ENCODE peak calls at places on chromosomes 11 and 22, in seven cellular contexts. C is MM.1S, K is neural progenitor cell, Q is GM23248, V is GM23338, B is OCI-LY7, Z is hepatocyte. R is an unnamed sample.

GRCh38 chr11:36363361-36364272 is 67.5 kb downstream of the PRR5L start:
- DNase-seq in Z (peak), V (peak), C (peak), B (peak), K (peak), Q (peak), R (no peak)

GRCh38 chr11:83008581-83008923 is 63.1 kb downstream of the RAB30 start:
- DNase-seq in Z (no peak), C (no peak), B (no peak), Q (peak), K (no peak), V (no peak), R (no peak)

GRCh38 chr22:24819941-24820461 is 14.0 kb downstream of the SGSM1 start:
- DNase-seq in B (no peak), K (no peak), V (no peak), Q (peak), C (no peak), Z (peak), R (peak)

GRCh38 chr11:70270877-70271634 is 566 bp downstream of the PPFIA1 start:
- DNase-seq in B (peak), V (peak), K (peak), Z (peak), C (peak), Q (peak), R (peak)

GRCh38 chr11:77191429-77191822 is 63.4 kb downstream of the MYO7A start:
- DNase-seq in V (no peak), K (no peak), Q (peak), Z (no peak), C (no peak), B (no peak), R (no peak)

GRCh38 chr22:44373234-44373633 is 60.5 kb upstream of the SHISAL1 start:
- DNase-seq in K (no peak), C (no peak), Q (no peak), V (no peak), B (no peak), Z (no peak), R (no peak)

GRCh38 chr11:108241370-108242037 is 18.6 kb downstream of the ATM start:
- DNase-seq in K (no peak), Q (no peak), V (no peak), B (no peak), Z (no peak), C (no peak), R (no peak)

GRCh38 chr22:27274770-27275449 is 526.6 kb downstream of the MN1 start:
- DNase-seq in Q (peak), K (no peak), B (no peak), C (no peak), Z (no peak), V (no peak), R (no peak)

GRCh38 chr22:21446827-21447690 is 20.1 kb upstream of the TMEM191C start:
- DNase-seq in C (no peak), V (no peak), Z (no peak), Q (no peak), B (no peak), K (no peak), R (no peak)

GRCh38 chr11:72141066-72141465 is 5.5 kb downstream of the FOLR3 start:
- DNase-seq in C (no peak), K (no peak), Z (no peak), V (no peak), Q (peak), B (no peak), R (no peak)

GRCh38 chr22:32904044-32904443 is 102.5 kb downstream of the TIMP3 start:
- DNase-seq in C (peak), B (peak), V (peak), Z (peak), Q (peak), K (peak), R (peak)

GRCh38 chr11:92425127-92425526 is 200.5 kb downstream of the FAT3 start:
- DNase-seq in Z (no peak), V (no peak), Q (no peak), C (no peak), K (no peak), B (no peak), R (no peak)
- TF ChIP-seq EZH2phosphoT487 in Z (no peak), V (no peak), Q (no peak), C (no peak), K (no peak), B (no peak), R (no peak)

DNA sequence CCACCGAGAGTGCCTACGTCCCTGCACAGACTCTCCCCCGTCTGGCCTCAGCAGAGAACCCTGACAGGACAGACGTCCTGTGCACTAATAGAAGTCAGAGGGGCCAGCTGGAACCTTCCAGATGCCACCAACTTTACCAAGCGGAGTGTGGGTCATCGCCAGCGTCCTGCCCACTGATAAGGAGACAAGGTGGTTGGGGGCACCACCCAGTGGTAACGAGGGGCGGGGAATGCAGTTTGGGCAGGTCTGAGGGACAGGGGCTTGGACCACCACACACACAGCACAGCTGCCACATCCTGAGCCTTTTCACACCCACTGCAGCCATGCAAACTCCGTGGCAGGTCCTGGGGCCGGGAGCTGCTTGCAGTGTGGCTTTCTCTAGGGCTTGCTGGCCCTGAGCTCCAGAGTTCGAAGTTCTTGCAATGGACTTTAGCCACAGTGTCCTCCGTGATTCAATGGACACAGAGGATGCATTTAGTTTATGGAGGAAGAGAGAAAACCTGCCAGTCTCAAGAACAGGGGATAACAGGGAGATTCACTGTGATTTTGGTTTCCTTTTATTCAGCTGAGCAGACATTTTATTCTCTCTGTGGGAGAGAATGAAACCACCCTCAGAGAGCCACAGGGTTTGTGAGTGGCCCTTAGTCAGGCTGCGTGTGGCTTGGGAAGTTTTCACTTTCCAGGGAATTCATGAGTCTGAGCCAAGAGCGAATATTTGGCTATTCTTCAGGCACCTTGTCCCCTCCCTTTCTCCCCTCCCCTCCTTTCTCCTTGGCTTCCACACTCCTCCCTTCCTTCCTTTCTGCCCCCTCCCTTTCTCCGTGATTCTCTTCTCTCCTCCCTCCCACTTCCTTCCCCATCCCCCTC is 13.1 kb downstream of the MRGPRG start:
- DNase-seq in K (no peak), B (no peak), Q (peak), C (peak), Z (no peak), V (no peak), R (peak)
- H3K4me3 ChIP-seq in K (no peak), B (no peak), Q (no peak), C (no peak), Z (no peak), V (no peak), R (no peak)

GRCh38 chr22:40212126-40212525 is 34.4 kb downstream of the TNRC6B start:
- DNase-seq in Q (peak), K (no peak), V (no peak), B (no peak), C (no peak), Z (no peak), R (no peak)
- TF ChIP-seq EZH2phosphoT487 in Q (no peak), K (no peak), V (no peak), B (no peak), C (no peak), Z (no peak), R (no peak)

DNA sequence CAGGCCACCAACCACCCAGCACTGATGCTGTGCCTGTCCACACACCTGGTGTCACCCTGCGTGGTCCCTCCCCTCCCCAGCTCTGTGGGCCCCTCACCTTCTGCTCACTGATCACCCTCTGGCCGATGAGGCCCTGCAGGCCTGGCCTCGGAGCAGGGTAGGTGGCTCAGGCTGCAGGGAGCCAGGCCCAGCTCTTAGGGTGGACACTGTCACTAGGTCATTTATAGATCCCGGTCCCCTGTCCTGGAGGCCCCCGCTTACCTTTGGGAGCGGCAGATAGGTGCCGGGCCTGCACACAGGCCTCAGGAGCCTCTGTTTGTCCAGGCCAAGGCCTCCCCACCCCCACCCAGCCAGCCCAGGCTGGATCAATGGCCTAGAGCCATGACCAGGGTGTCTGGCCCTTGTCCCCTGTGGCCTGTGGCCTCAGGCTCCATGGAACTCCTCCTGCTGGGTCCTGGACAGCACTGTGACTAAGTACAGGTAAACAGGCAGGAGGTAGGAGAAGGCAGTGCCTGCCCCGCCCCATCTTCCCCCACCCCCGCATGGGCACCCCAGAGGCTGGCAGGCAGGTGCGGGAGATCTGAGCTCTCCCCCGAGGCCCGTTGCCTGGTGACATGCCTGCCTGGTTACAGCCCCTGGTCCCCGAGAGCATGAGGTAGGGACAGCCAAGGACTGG is at the start of gene TMPRSS6:
- DNase-seq in K (no peak), V (no peak), Z (peak), Q (no peak), C (no peak), B (no peak), R (no peak)
- H3K4me3 ChIP-seq in K (no peak), V (no peak), Z (no peak), Q (no peak), C (no peak), B (no peak), R (no peak)

GRCh38 chr22:50444663-50445062 is 30.2 kb downstream of the SBF1 start:
- DNase-seq in B (no peak), V (no peak), Z (peak), C (no peak), K (no peak), Q (peak), R (no peak)
- TF ChIP-seq EZH2phosphoT487 in B (no peak), V (no peak), Z (no peak), C (no peak), K (no peak), Q (no peak), R (no peak)

GRCh38 chr11:128720522-128720985 is 26.7 kb downstream of the FLI1 start:
- DNase-seq in Q (no peak), V (peak), C (peak), B (peak), Z (peak), K (peak), R (no peak)
- H3K4me3 ChIP-seq in Q (no peak), V (no peak), C (peak), B (peak), Z (no peak), K (no peak), R (no peak)

GRCh38 chr22:46081036-46081830 is 69.1 kb upstream of the PPARA start:
- DNase-seq in Q (peak), Z (no peak), K (no peak), C (no peak), B (no peak), V (no peak), R (no peak)
- TF ChIP-seq EZH2phosphoT487 in Q (no peak), Z (no peak), K (no peak), C (no peak), B (no peak), V (no peak), R (no peak)

R was measured in SK-N-SH.